ENCODE peak calls at places on chromosomes 13 and 19, in five cellular contexts. V is GM23248, T is NCI-H1105 treated with DMSO at 0.1 percent for 48 hours, F is sigmoid colon, E is COR-L47. O is an unnamed sample.

GRCh38 chr19:29519931-29520330 is 5.9 kb upstream of the VSTM2B start:
- DNase-seq in F (no peak), T (no peak), V (no peak), E (no peak), O (no peak)

GRCh38 chr19:28687296-28687695 is 525.7 kb downstream of the UQCRFS1 start:
- DNase-seq in T (no peak), F (no peak), V (peak), E (no peak), O (no peak)

GRCh38 chr19:19217110-19217509 is 5.4 kb downstream of the NCAN start:
- DNase-seq in T (peak), F (no peak), V (peak), E (no peak), O (no peak)

GRCh38 chr13:101289764-101290163 is 126.5 kb downstream of the NALCN start:
- DNase-seq in F (no peak), T (peak), V (peak), E (peak), O (no peak)

GRCh38 chr13:106486287-106486686 is 49.2 kb downstream of the EFNB2 start:
- DNase-seq in E (no peak), V (no peak), T (no peak), F (no peak), O (no peak)

GRCh38 chr19:18049390-18049789 is 37.3 kb downstream of the IL12RB1 start:
- DNase-seq in E (no peak), T (no peak), V (peak), F (peak), O (peak)

GRCh38 chr13:99971576-99972189 is at the start of gene ZIC5:
- DNase-seq in E (peak), F (no peak), V (no peak), T (no peak), O (no peak)

GRCh38 chr19:41870401-41870873 is 6.6 kb upstream of the CD79A start:
- DNase-seq in V (peak), T (no peak), E (no peak), F (no peak), O (no peak)

GRCh38 chr19:52941941-52942370 is 18.7 kb upstream of the ZNF888 start:
- DNase-seq in V (peak), E (peak), F (peak), T (peak), O (no peak)

GRCh38 chr13:26246154-26246553 is 7.8 kb upstream of the CDK8 start:
- DNase-seq in F (no peak), V (no peak), E (no peak), T (no peak), O (no peak)

GRCh38 chr19:38851622-38852230 is 1.9 kb upstream of the HNRNPL start:
- DNase-seq in F (peak), T (peak), V (peak), E (peak), O (peak)

GRCh38 chr13:91520952-91521351 is 122.5 kb downstream of the GPC5 start:
- DNase-seq in F (no peak), V (no peak), T (peak), E (peak), O (no peak)

GRCh38 chr19:4829001-4829712 is 2.4 kb downstream of the TICAM1 start:
- DNase-seq in F (no peak), T (no peak), V (no peak), E (no peak), O (no peak)

O was measured in mesenteric fat pad.